ENCODE peak calls at places on chromosome 9, in six cellular contexts. R is IMR-90, C is neural progenitor cell, Q is fibroblast of lung, S is esophagus squamous epithelium, L is A549. A is an unnamed sample. For H3K4me1, the result is how much of the 10 kb centered on the place peaks cover.

GRCh38 chr9:21477466-21477865 is 4.6 kb downstream of the IFNE start:
- DNase-seq in R (no peak), C (no peak), Q (peak), S (no peak), L (no peak), A (no peak)

GRCh38 chr9:113511047-113511521 is 47.6 kb downstream of the RGS3 start:
- DNase-seq in R (no peak), C (no peak), Q (no peak), S (no peak), L (no peak), A (peak)

GRCh38 chr9:903886-904285 is 62.4 kb downstream of the DMRT1 start:
- DNase-seq in R (no peak), C (no peak), Q (no peak), S (no peak), L (no peak), A (no peak)

GRCh38 chr9:130780415-130780814 is 54.6 kb upstream of the ABL1 start:
- DNase-seq in R (no peak), C (no peak), Q (no peak), S (no peak), L (no peak), A (no peak)

GRCh38 chr9:110284211-110284849 is 28.0 kb upstream of the TXN start:
- DNase-seq in R (no peak), C (no peak), Q (no peak), S (no peak), L (no peak), A (no peak)

GRCh38 chr9:137534256-137535119 is 15.7 kb downstream of the PNPLA7 start:
- DNase-seq in R (peak), C (peak), Q (peak), S (no peak), L (peak), A (no peak)

GRCh38 chr9:113011911-113012381 is at the start of gene ZNF883:
- DNase-seq in R (peak), C (peak), Q (peak), S (no peak), L (peak), A (peak)

GRCh38 chr9:134165357-134166315 is 1.3 kb upstream of the RNU6ATAC start:
- DNase-seq in R (peak), C (peak), Q (peak), S (no peak), L (no peak), A (peak)

GRCh38 chr9:126456802-126457547 is 130.3 kb downstream of the MVB12B start:
- DNase-seq in R (no peak), C (no peak), Q (no peak), S (no peak), L (no peak), A (no peak)

GRCh38 chr9:127535834-127536233 is 76.2 kb upstream of the STXBP1 start:
- DNase-seq in R (peak), C (no peak), Q (peak), S (no peak), L (no peak), A (no peak)

GRCh38 chr9:119802621-119803020 is 433.4 kb upstream of the BRINP1 start:
- DNase-seq in R (no peak), C (peak), Q (no peak), S (no peak), L (no peak), A (no peak)

GRCh38 chr9:88372103-88372694 is 16.0 kb upstream of the SPIN1 start:
- DNase-seq in R (no peak), C (no peak), Q (no peak), S (no peak), L (no peak), A (no peak)

GRCh38 chr9:134053401-134053871 is 14.4 kb downstream of the BRD3 start:
- DNase-seq in R (no peak), C (no peak), Q (no peak), S (no peak), L (no peak), A (peak)

GRCh38 chr9:89153618-89154017 is 25.0 kb downstream of the SHC3 start:
- DNase-seq in R (peak), C (no peak), Q (peak), S (no peak), L (no peak), A (no peak)

GRCh38 chr9:94922098-94922607 is 195.7 kb downstream of the AOPEP start:
- DNase-seq in R (peak), C (no peak), Q (peak), S (no peak), L (no peak), A (no peak)

GRCh38 chr9:119963798-119964372 is 594.6 kb upstream of the BRINP1 start:
- DNase-seq in R (peak), C (peak), Q (peak), S (no peak), L (peak), A (no peak)

GRCh38 chr9:21789541-21790037 is 12.8 kb upstream of the MTAP start:
- DNase-seq in R (peak), C (peak), Q (peak), S (no peak), L (peak), A (peak)

GRCh38 chr9:134688231-134688630 is 46.6 kb downstream of the COL5A1 start:
- DNase-seq in R (no peak), C (no peak), Q (no peak), S (no peak), L (no peak), A (peak)

GRCh38 chr9:90025816-90026215 is 421.0 kb downstream of the GADD45G start:
- DNase-seq in R (no peak), C (no peak), Q (peak), S (no peak), L (peak), A (no peak)

GRCh38 chr9:17401858-17402257 is 177.0 kb upstream of the SH3GL2 start:
- DNase-seq in R (peak), C (no peak), Q (peak), S (no peak), L (no peak), A (no peak)

GRCh38 chr9:33068991-33069390 is 7.5 kb downstream of the SMU1 start:
- DNase-seq in R (no peak), C (no peak), Q (peak), S (no peak), L (no peak), A (no peak)

GRCh38 chr9:135341612-135342169 is 137.9 kb upstream of the PPP1R26 start:
- DNase-seq in R (no peak), C (no peak), Q (no peak), S (no peak), L (no peak), A (no peak)

GRCh38 chr9:84266087-84266561 is 74.4 kb downstream of the SLC28A3 start:
- DNase-seq in R (no peak), C (peak), Q (no peak), S (no peak), L (peak), A (no peak)

GRCh38 chr9:119458068-119458467 is 88.8 kb upstream of the BRINP1 start:
- DNase-seq in R (no peak), C (no peak), Q (no peak), S (no peak), L (no peak), A (no peak)

GRCh38 chr9:112119225-112120045 is 55.7 kb downstream of the SUSD1 start:
- DNase-seq in R (peak), C (no peak), Q (peak), S (no peak), L (peak), A (peak)

GRCh38 chr9:124708633-124709032 is 62.5 kb downstream of the NR6A1 start:
- DNase-seq in R (peak), C (peak), Q (peak), S (no peak), L (no peak), A (no peak)

GRCh38 chr9:128429505-128430086 is 8.9 kb downstream of the CERCAM start:
- DNase-seq in R (no peak), C (no peak), Q (no peak), S (no peak), L (no peak), A (no peak)

GRCh38 chr9:126965541-126966428 is 51.2 kb downstream of the RALGPS1 start:
- DNase-seq in R (peak), C (peak), Q (peak), S (no peak), L (peak), A (no peak)

GRCh38 chr9:112043423-112043822 is 131.7 kb downstream of the SUSD1 start:
- DNase-seq in R (peak), C (no peak), Q (peak), S (no peak), L (no peak), A (no peak)

GRCh38 chr9:78863531-78863930 is 566.6 kb downstream of the PSAT1 start:
- DNase-seq in R (no peak), C (no peak), Q (peak), S (no peak), L (no peak), A (no peak)

GRCh38 chr9:130112244-130113151 is 58.8 kb downstream of the GPR107 start:
- DNase-seq in R (peak), C (no peak), Q (peak), S (no peak), L (no peak), A (no peak)

GRCh38 chr9:137798901-137799629 is 78.5 kb upstream of the CACNA1B start:
- DNase-seq in R (no peak), C (no peak), Q (no peak), S (no peak), L (no peak), A (no peak)

GRCh38 chr9:121372563-121373400 is 2.7 kb upstream of the STOM start:
- DNase-seq in R (peak), C (no peak), Q (peak), S (no peak), L (no peak), A (no peak)

GRCh38 chr9:129289883-129290282 is 111.8 kb upstream of the IER5L start:
- DNase-seq in R (no peak), C (no peak), Q (no peak), S (no peak), L (no peak), A (peak)

GRCh38 chr9:99516657-99517049 is 294.6 kb downstream of the SEC61B start:
- DNase-seq in R (no peak), C (no peak), Q (no peak), S (no peak), L (no peak), A (no peak)

GRCh38 chr9:129584136-129584535 is 36.8 kb downstream of the C9orf50 start:
- DNase-seq in R (peak), C (peak), Q (peak), S (no peak), L (peak), A (peak)

GRCh38 chr9:97535771-97536170 is 34.3 kb downstream of the TMOD1 start:
- DNase-seq in R (no peak), C (no peak), Q (no peak), S (no peak), L (no peak), A (no peak)

GRCh38 chr9:97531750-97532383 is 30.4 kb downstream of the TMOD1 start:
- DNase-seq in R (peak), C (no peak), Q (no peak), S (no peak), L (no peak), A (no peak)

GRCh38 chr9:97536480-97536879 is 35.0 kb downstream of the TMOD1 start:
- DNase-seq in R (no peak), C (no peak), Q (no peak), S (no peak), L (no peak), A (no peak)

GRCh38 chr9:97534185-97534584 is 32.7 kb downstream of the TMOD1 start:
- DNase-seq in R (no peak), C (no peak), Q (no peak), S (no peak), L (no peak), A (no peak)

DNA sequence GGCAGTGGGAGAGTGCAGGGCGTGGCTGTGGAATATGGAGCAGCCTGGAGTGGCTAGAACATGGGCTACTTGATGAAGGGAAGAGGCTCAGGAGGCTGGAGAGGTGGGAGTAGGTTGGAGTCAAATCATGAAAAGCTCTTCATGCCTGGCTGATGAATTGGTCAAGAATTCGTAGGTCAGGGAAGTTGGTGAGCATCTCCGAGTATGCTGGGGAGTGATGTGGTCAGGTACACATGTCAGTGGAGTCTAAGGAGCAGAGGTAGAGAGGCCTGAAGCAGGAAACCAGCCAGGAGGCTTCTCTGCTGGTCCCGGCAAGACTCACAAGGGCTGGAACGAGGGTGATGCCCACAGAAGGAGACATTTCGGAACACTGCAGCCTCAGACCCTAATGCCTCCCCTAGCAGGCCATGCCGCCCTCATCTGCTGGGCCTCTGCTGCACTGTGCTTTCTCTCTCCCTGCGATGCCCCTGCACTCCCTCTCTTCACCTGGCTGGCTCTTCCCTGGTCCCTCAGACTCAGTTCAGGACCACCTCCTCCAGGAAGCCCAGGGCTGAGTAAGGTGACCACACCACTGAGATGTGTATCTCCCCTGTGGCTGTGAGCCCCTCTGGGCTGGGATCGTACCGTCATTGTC is 33.6 kb downstream of the TMOD1 start:
- DNase-seq in R (no peak), C (no peak), Q (no peak), S (no peak), L (no peak), A (no peak)
- H3K27ac ChIP-seq in R (no peak), C (no peak), Q (no peak), S (no peak), L (no peak), A (no peak)

DNA sequence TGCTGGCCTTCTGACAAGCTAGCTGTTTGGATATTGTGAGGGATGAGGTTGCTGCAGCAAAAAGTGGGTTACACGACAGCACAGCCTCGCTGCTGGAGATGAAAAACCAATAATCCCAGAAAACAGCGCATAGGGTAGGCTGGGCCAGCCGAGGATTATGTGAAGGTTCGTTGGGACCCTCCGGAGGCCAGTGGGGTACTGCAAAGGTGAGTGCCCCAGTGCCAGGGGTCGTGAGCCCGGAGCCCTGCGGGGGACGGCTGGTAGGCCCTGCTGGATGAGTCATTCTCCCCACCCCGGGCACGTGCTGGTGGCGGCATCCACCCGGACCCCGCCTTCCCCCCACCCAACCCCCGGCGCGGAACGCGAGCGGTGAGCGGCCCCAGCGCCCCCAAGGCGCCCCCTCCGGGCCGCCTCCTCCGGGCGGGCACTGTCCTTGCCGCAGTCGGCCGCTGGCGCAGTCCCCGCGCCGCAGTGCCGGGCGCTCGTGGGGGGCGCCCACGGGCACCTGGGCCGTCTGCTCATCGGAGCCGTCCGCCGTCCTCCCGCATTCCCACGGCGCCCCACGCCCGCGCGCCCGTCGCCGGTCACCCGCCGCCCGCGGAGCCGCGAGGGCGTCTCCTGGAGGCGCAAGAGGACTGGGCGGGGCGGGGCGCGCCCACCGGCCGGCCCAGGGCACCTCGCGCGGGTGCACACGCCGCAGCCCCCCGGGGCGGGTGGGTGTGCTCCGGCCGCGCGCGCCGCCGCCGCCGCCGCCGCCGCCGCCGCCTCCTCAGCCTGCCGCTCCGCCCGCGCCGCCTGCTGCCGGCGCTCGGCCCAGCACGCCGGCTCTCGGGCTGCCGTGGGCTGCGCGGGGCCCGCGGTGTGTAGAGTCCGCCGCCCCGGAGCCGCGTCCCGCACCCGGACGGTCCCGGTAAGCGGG is at the start of gene PHF24:
- DNase-seq in R (no peak), C (peak), Q (no peak), S (no peak), L (no peak), A (no peak)
- TF ChIP-seq CTCF in R (peak), C (peak), Q (no peak), S (no peak), L (no peak), A (no peak)

GRCh38 chr9:34653610-34654072 is 1.7 kb downstream of the IL11RA start:
- DNase-seq in R (peak), C (no peak), Q (no peak), S (no peak), L (no peak), A (no peak)

GRCh38 chr9:34651876-34652602 is at the start of gene IL11RA:
- DNase-seq in R (peak), C (peak), Q (peak), S (no peak), L (peak), A (peak)

GRCh38 chr9:34651286-34651685 is 699 bp upstream of the IL11RA start:
- DNase-seq in R (peak), C (no peak), Q (peak), S (no peak), L (no peak), A (peak)

GRCh38 chr9:34653131-34653530 is 1.1 kb downstream of the IL11RA start:
- DNase-seq in R (peak), C (no peak), Q (peak), S (no peak), L (no peak), A (no peak)

DNA sequence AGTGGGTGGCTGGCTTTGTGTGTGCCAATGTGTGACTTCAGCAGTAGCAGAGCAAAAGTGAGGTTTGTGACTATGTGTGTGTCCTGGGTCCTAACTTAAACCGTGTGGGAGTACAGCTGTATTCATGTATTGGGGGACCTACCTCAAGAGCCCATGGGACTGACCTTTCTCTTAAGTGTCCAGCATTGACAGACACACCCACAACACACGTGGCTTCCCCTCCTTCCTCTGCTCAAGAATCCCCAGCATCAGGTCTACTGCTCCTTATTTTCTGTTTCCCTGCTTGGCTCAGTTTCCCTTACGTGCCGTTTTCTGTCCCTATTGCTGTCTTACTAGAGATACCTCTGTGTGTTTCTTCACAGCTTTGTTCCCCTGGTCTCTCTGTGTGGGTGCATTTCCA is 623 bp downstream of the IL11RA start:
- DNase-seq in R (no peak), C (no peak), Q (no peak), S (no peak), L (no peak), A (no peak)
- H3K4me1 ChIP-seq in R (under half), C (under half), Q (under half), S (under half), L (under half), A (under half)

DNA sequence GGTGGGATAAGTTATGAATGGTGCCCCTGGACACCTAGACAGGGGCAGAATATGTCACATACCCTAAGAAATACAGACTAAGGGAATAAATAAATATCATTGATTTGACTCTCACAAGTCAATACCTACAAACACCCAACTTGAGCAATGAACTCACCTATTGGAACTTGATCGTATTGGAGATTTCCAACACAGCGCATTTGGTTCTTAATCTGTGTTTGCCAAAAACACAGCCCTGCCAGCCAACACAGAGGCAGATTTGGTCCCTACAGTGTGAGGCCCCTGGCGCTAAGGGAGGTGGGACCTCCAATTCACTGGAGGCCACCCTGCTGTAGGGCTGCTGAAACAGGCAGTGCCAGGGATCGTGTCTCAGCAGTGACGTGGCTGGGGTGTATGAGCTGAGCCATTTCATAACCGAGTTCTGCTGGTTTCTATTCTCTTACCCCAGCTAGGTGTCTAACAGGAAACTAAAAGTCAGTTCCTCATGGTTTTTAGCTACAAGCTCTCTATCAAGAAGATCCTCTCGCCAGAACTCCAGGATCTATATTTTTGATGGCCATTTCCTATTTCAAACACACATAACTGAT is 84.5 kb downstream of the SLC1A1 start:
- DNase-seq in R (no peak), C (no peak), Q (no peak), S (no peak), L (no peak), A (peak)
- H3K27ac ChIP-seq in R (no peak), C (no peak), Q (no peak), S (no peak), L (no peak), A (peak)

DNA sequence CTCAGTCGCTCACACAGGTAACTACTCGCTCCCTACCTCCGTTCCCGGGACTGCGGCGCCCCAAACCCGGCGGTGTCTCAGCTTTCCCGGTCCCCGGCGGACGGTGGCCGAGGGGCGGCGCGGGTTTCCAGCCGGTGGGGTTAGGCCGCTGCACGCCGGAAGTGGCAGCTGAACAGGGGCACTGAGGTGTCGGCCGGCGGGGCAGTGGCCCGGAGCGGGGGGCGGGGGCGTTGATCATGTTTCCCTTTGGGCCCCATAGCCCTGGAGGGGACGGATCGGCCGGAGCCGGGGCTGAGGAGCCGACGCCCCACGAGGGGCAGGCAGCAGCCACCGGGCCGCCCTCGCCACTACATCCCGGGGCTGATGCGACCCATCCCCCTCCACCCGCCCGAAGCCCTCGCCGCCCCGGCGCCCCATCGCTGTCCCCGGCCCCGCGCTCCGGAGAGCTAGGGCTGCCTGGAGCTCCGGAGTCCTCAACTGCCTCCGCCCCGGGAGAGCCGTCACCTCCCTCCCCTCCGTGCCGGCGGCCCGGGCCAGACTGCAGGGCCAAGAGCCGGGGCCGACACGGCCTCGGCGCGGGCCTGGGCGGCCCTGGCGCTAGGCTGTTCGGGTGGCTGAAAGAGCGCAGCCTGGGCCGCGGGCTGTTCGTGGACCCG is at the start of gene DCAF10:
- DNase-seq in R (peak), C (peak), Q (peak), S (peak), L (peak), A (peak)
- TF ChIP-seq CTCF in R (no peak), C (no peak), Q (no peak), S (no peak), L (no peak), A (no peak)

A was measured in right lobe of liver.